ENCODE peak calls at places on chromosomes 13 and 19, in seven cellular contexts. L is SJSA1; M is pancreas; F is left ventricle myocardium inferior; R is CD8-positive, alpha-beta T cell; Y is AG09309; X is body of pancreas. K is an unnamed sample.

GRCh38 chr19:28635962-28636629 is 576.9 kb downstream of the UQCRFS1 start:
- DNase-seq in L (no peak), M (no peak), F (no peak), R (no peak), Y (no peak), X (no peak), K (no peak)

GRCh38 chr13:108086678-108087077 is 128.7 kb downstream of the LIG4 start:
- DNase-seq in L (no peak), M (peak; percentile 16), F (no peak), R (no peak), Y (peak; percentile 5), X (peak; percentile 52), K (no peak)

GRCh38 chr19:56404705-56405056 is 549 bp downstream of the ZNF583 start:
- DNase-seq in L (no peak), M (no peak), F (no peak), R (no peak), Y (no peak), X (no peak), K (no peak)

GRCh38 chr13:93080587-93080986 is 146.0 kb upstream of the GPC6 start:
- DNase-seq in L (no peak), M (no peak), F (no peak), R (no peak), Y (no peak), X (no peak), K (no peak)

GRCh38 chr13:110334256-110334655 is 27.2 kb downstream of the COL4A2 start:
- DNase-seq in L (peak; percentile 96), M (no peak), F (no peak), R (no peak), Y (no peak), X (no peak), K (no peak)

GRCh38 chr13:52784591-52785340 is 45.1 kb upstream of the CNMD start:
- DNase-seq in L (no peak), M (no peak), F (no peak), R (no peak), Y (no peak), X (no peak), K (no peak)

GRCh38 chr19:40744554-40745401 is 5.5 kb downstream of the ACTMAP start:
- DNase-seq in L (no peak), M (no peak), F (no peak), R (peak; percentile 32), Y (no peak), X (peak; percentile 42), K (no peak)

GRCh38 chr13:61453121-61453520 is 37.5 kb upstream of the PCDH20 start:
- DNase-seq in L (no peak), M (no peak), F (no peak), R (no peak), Y (no peak), X (no peak), K (no peak)

GRCh38 chr13:80259159-80259558 is 81.8 kb downstream of the SPRY2 start:
- DNase-seq in L (no peak), M (no peak), F (no peak), R (no peak), Y (no peak), X (no peak), K (no peak)

GRCh38 chr13:25963681-25964080 is 88.1 kb downstream of the SHISA2 start:
- DNase-seq in L (no peak), M (no peak), F (no peak), R (no peak), Y (no peak), X (no peak), K (no peak)

GRCh38 chr13:114046447-114046846 is 72.6 kb upstream of the C13orf46 start:
- DNase-seq in L (no peak), M (no peak), F (no peak), R (no peak), Y (no peak), X (no peak), K (no peak)

GRCh38 chr19:29872224-29872731 is 60.5 kb downstream of the CCNE1 start:
- DNase-seq in L (no peak), M (no peak), F (no peak), R (no peak), Y (no peak), X (no peak), K (no peak)

GRCh38 chr19:22806418-22806817 is 22.5 kb upstream of the ZNF99 start:
- DNase-seq in L (no peak), M (no peak), F (no peak), R (no peak), Y (no peak), X (no peak), K (no peak)

GRCh38 chr13:27953671-27954405 is 15.3 kb downstream of the CDX2 start:
- DNase-seq in L (peak; percentile 42), M (peak; percentile 81), F (peak; percentile 68), R (peak; percentile 54), Y (peak; percentile 7), X (peak; percentile 90), K (peak; percentile 64)

GRCh38 chr19:40778865-40779284 is 828 bp downstream of the RAB4B start:
- DNase-seq in L (no peak), M (no peak), F (no peak), R (no peak), Y (no peak), X (no peak), K (no peak)

GRCh38 chr19:32817913-32818476 is 51.6 kb downstream of the SLC7A9 start:
- DNase-seq in L (no peak), M (no peak), F (no peak), R (no peak), Y (no peak), X (no peak), K (no peak)
- H3K4me3 ChIP-seq in L (no peak overlapping the region), M (no peak overlapping the region), F (no peak overlapping the region), R (no peak overlapping the region), Y (no peak overlapping the region), X (no peak overlapping the region), K (no peak overlapping the region)

GRCh38 chr19:3375221-3376088 is 9.1 kb downstream of the NFIC start:
- DNase-seq in L (no peak), M (peak; percentile 88), F (peak; percentile 87), R (no peak), Y (no peak), X (peak; percentile 91), K (peak; percentile 92)

GRCh38 chr19:3370728-3371591 is 4.6 kb downstream of the NFIC start:
- DNase-seq in L (no peak), M (no peak), F (no peak), R (no peak), Y (no peak), X (no peak), K (no peak)

GRCh38 chr19:3373971-3374368 is 7.6 kb downstream of the NFIC start:
- DNase-seq in L (no peak), M (no peak), F (no peak), R (no peak), Y (no peak), X (no peak), K (no peak)

GRCh38 chr19:3372413-3372812 is 6.0 kb downstream of the NFIC start:
- DNase-seq in L (no peak), M (no peak), F (no peak), R (no peak), Y (no peak), X (peak; percentile 52), K (no peak)

DNA sequence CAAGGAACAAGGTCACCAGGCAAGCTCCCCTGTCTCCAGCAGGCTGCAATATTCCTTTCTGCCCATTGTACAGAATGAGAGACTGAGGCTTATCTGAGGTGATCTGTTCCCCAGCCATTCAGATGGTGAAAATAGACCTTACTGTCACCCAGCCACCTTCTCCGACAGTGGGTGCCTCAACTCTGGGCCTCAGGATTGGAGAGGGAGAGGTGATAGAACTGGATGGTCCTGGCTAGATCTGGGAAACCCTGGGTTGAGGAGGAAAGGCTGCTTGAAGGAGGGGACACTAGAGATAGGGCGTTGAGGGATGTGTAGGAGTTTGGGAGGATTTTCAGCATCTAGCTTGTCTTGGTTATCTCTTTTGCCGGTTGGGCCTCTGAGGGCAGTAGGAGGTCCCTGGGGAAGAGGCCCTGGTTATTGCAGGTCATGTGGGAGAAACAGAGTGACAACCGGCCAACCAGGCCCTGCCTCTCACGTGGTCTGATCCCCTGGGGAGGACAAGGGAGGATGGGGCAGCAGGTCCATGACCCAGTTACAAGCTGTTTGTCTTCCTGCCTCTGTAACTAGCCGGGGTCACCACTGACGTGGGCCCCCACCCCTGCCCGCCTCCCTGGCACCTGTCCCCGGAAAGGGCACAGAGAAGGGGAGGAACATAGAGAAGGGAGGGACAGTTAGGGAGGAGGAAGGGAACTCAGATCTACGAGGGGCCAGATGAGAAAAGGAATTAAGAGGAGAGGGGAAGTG is 8.2 kb downstream of the NFIC start:
- DNase-seq in L (no peak), M (peak; percentile 91), F (peak; percentile 71), R (no peak), Y (no peak), X (peak; percentile 91), K (no peak)
- H3K4me3 ChIP-seq in L (no peak overlapping the region), M (peak overlapping the region; percentile 21), F (peak overlapping the region; percentile 53), R (no peak overlapping the region), Y (no peak overlapping the region), X (no peak overlapping the region), K (peak overlapping the region; percentile 27)

DNA sequence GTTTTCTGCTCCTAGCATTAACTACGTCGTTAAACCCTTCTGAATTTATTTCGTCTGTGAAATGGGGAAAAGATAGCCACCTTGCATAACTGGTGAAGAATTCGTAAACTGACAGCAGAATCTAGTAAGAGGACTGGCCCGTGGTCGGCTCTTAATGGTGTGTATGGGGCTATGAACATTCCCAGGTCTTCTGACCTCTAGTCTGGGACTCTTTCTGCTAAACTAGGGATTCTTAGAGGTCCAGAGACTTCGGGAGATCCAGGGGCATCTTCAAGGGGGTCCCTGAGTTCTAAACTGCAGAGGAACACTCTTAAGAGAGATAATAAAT is 231.1 kb upstream of the SERP2 start:
- DNase-seq in L (no peak), M (peak; percentile 28), F (no peak), R (no peak), Y (no peak), X (peak; percentile 16), K (no peak)
- H3K4me3 ChIP-seq in L (peak overlapping the region; percentile 42), M (peak overlapping the region; percentile 55), F (peak overlapping the region; percentile 68), R (peak overlapping the region; percentile 75), Y (peak overlapping the region; percentile 18), X (no peak overlapping the region), K (peak overlapping the region; percentile 19)

GRCh38 chr13:51600703-51601102 is 16.4 kb downstream of the WDFY2 start:
- DNase-seq in L (no peak), M (no peak), F (no peak), R (no peak), Y (no peak), X (no peak), K (no peak)

GRCh38 chr13:51605698-51606097 is 21.4 kb downstream of the WDFY2 start:
- DNase-seq in L (no peak), M (no peak), F (no peak), R (no peak), Y (no peak), X (no peak), K (no peak)

GRCh38 chr13:51607165-51607564 is 22.9 kb downstream of the WDFY2 start:
- DNase-seq in L (no peak), M (no peak), F (no peak), R (no peak), Y (no peak), X (no peak), K (no peak)

GRCh38 chr13:51601601-51602348 is 17.5 kb downstream of the WDFY2 start:
- DNase-seq in L (no peak), M (no peak), F (no peak), R (no peak), Y (no peak), X (no peak), K (no peak)

DNA sequence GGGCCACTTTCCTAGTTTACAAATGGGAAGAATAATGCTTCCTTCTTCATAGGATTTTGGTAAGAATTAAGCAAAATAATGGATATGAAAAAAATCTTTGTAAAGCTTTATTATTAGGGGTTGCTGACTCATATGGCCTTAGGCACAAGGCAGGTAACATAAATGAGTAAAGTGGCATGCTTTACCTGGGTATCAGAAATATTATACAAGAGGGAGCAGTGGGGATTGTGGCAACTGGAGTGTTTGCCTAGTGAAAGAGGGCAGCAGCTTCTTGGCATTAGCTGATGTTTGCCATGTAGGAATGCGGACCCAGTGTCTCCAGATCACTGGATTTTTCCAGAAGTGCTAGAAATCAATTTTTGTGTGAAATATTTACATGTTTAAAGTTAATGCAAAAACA is 19.5 kb downstream of the WDFY2 start:
- DNase-seq in L (no peak), M (no peak), F (no peak), R (no peak), Y (no peak), X (no peak), K (no peak)
- H3K4me3 ChIP-seq in L (no peak overlapping the region), M (no peak overlapping the region), F (no peak overlapping the region), R (no peak overlapping the region), Y (no peak overlapping the region), X (no peak overlapping the region), K (no peak overlapping the region)